ENCODE peak calls at places on chromosomes 16 and 17, in six cellular contexts. X is H9, R is cardiac fibroblast, C is stomach, N is nephron progenitor cell, G is lower leg skin. H is an unnamed sample.

GRCh38 chr17:2377659-2378058 is 23.2 kb downstream of the MNT start:
- DNase-seq in X (no peak), R (no peak), C (no peak), N (no peak), G (no peak), H (no peak)

GRCh38 chr16:89005201-89006035 is 28.4 kb upstream of the CBFA2T3 start:
- DNase-seq in N (no peak), G (no peak), X (no peak), C (no peak), R (no peak), H (no peak)

GRCh38 chr16:46573008-46573833 is 48.0 kb downstream of the SHCBP1 start:
- DNase-seq in N (no peak), X (peak), R (peak), G (no peak), C (no peak), H (no peak)

GRCh38 chr17:4934173-4934979 is 2.3 kb downstream of the GP1BA start:
- DNase-seq in R (peak), X (peak), N (peak), C (peak), G (no peak), H (no peak)

GRCh38 chr17:73494096-73494954 is 149.9 kb downstream of the SDK2 start:
- DNase-seq in C (no peak), N (no peak), X (no peak), R (no peak), G (no peak), H (no peak)

GRCh38 chr17:77110006-77110374 is 30.8 kb upstream of the SEC14L1 start:
- DNase-seq in X (no peak), C (no peak), G (no peak), N (no peak), R (peak), H (no peak)

GRCh38 chr17:10196936-10197335 is 1.5 kb downstream of the GAS7 start:
- DNase-seq in X (no peak), G (no peak), C (no peak), N (no peak), R (no peak), H (no peak)

GRCh38 chr16:1656808-1657617 is 21.1 kb upstream of the JPT2 start:
- DNase-seq in C (peak), G (no peak), R (no peak), X (no peak), N (no peak), H (no peak)

GRCh38 chr17:3799181-3799627 is 1.8 kb downstream of the ITGAE start:
- DNase-seq in R (no peak), N (no peak), X (peak), C (no peak), G (no peak), H (no peak)

GRCh38 chr16:29315916-29316517 is 90.5 kb downstream of the NPIPB11 start:
- DNase-seq in X (peak), C (no peak), G (peak), N (no peak), R (no peak), H (no peak)
- TF ChIP-seq CTCF in X (peak), C (no peak), G (no peak), N (no peak), R (no peak), H (peak)

GRCh38 chr16:11308493-11309283 is 27.6 kb upstream of the PRM1 start:
- DNase-seq in C (no peak), X (peak), G (no peak), R (no peak), N (no peak), H (no peak)
- TF ChIP-seq CTCF in C (no peak), X (no peak), G (no peak), R (no peak), N (no peak), H (no peak)

GRCh38 chr17:18139498-18139897 is 30.9 kb downstream of the MYO15A start:
- DNase-seq in G (no peak), C (no peak), X (no peak), R (no peak), N (no peak), H (no peak)

GRCh38 chr17:18139092-18139491 is 30.5 kb downstream of the MYO15A start:
- DNase-seq in C (no peak), X (no peak), G (no peak), R (no peak), N (no peak), H (no peak)

GRCh38 chr17:18141210-18141803 is 32.8 kb downstream of the MYO15A start:
- DNase-seq in X (no peak), N (peak), R (peak), G (no peak), C (no peak), H (no peak)

GRCh38 chr17:18140648-18141047 is 32.1 kb downstream of the MYO15A start:
- DNase-seq in R (no peak), C (no peak), N (no peak), X (no peak), G (no peak), H (no peak)

GRCh38 chr17:18139949-18140348 is 31.4 kb downstream of the MYO15A start:
- DNase-seq in C (no peak), R (peak), G (no peak), N (no peak), X (no peak), H (no peak)
- TF ChIP-seq CTCF in C (no peak), R (peak), G (no peak), N (no peak), X (peak), H (peak)

DNA sequence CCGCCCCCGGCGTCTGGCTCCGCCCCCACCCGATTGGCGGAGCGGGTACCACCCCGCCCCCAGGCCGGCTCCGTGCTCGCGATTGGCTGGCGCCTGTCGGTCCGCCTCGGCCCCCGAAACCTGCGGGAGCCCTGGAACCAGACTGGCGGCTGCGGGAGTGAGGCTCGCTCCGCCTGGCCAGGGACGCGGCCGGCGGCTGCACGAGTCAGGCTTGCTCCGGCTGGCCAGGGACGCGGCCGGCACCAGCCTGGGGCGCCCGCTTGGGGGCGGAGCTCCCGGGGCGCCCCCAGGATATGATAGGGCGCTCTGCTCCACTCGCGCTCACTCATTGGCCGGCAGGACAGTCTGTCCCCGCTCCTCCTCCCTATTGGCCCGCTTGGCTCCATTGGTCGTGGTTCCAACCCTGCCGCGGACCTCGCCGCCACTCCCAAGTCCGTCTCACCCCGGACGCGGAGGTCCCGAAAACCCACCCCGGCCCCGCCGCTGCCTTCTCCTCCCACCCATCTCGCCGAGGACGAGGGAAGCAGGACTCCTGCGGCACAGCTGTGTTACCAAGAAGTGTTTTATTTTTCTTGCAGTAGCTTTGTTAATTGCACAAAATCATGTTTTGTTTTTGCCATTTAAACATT is 340 bp upstream of the ROGDI start:
- DNase-seq in X (peak), R (peak), N (peak), G (peak), C (peak), H (peak)
- TF ChIP-seq CTCF in X (no peak), R (no peak), N (no peak), G (no peak), C (no peak), H (no peak)

GRCh38 chr16:8923199-8923598 is 40.5 kb downstream of the USP7 start:
- DNase-seq in G (peak), X (no peak), R (no peak), C (no peak), N (no peak), H (no peak)
- TF ChIP-seq CTCF in G (no peak), X (peak), R (no peak), C (no peak), N (no peak), H (no peak)

DNA sequence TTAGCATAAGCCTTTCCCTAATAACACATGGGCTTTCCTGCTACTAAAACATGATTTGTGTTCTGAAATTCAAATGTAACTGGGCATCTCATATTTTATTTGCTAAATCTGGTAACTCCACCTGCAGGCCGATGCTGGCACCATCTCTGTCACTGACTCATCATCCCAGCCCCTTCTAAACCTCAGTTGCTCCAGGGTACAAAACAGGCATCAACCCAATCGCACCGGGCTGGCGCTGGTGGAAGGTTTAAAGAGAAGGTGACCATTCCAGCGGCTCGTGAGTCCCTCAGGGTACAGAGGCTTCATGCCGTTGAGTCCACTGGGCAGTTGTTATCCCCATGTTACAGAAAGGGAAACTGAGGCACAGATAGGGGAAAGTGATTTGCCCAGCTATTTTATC is 27.1 kb downstream of the PPL start:
- DNase-seq in N (no peak), C (no peak), G (no peak), R (no peak), X (no peak), H (no peak)
- TF ChIP-seq CTCF in N (no peak), C (no peak), G (no peak), R (no peak), X (no peak), H (no peak)

GRCh38 chr17:12667299-12667958 is 1.7 kb downstream of the MYOCD start:
- DNase-seq in N (peak), X (peak), C (no peak), G (no peak), R (peak), H (peak)
- TF ChIP-seq CTCF in N (peak), X (peak), C (no peak), G (no peak), R (peak), H (peak)

DNA sequence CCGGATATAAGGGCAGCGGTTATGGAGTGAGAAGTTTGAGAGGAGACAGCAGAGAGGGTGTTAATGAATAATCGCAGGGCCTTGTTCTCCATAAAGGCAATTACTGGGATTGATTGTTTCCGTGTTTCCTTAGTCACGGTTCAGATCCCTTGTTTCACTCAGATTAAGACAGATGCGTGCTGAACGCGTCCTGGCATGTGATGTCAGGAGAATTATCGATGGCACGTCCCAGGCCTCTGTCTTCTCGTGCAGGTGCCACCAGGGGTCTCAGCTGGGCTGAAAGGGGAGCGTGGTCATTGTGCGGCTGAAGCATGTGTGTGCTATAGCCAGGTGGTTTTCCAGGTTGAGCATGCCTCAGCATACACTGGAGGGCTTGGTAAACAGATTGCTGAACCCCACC is 142.4 kb upstream of the NOL11 start:
- DNase-seq in C (no peak), N (peak), X (no peak), G (no peak), R (no peak), H (no peak)
- TF ChIP-seq CTCF in C (no peak), N (no peak), X (no peak), G (no peak), R (no peak), H (no peak)

DNA sequence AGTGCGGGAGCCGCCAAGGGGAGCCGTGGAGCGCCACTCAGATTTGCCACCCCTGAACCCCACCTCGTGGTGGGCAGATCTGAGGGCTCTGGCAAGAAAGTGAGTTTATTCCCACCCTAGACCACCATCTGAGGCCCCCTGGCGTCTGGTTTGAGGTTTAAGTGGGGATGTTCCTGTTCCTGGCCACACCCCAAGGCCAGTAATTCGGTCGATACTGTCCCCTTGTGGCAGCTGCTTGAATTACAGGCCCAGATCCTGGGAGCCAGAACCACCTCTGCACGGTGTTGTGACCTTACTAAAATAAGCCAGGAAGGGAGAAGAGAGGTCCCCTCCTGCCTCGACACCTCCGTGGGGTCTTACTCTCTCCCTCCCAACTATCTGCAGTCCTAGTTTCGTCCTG is 3.3 kb upstream of the LAT start:
- DNase-seq in C (no peak), N (peak), G (no peak), R (no peak), X (peak), H (no peak)
- TF ChIP-seq CTCF in C (no peak), N (peak), G (no peak), R (peak), X (peak), H (peak)

GRCh38 chr17:39923836-39924690 is 3.3 kb downstream of the ORMDL3 start:
- DNase-seq in C (no peak), X (peak), N (peak), R (peak), G (no peak), H (no peak)
- TF ChIP-seq CTCF in C (no peak), X (peak), N (no peak), R (peak), G (no peak), H (peak)